ENCODE peak calls at places on chromosomes 12 and 14, in eight cellular contexts. M, N, T, B, K, D, P and Z are unnamed samples.

GRCh38 chr12:124680863-124681778 is 113.7 kb upstream of the NCOR2 start:
- DNase-seq in M (no peak), N (peak), T (no peak), B (peak), K (peak), D (peak), P (peak), Z (peak)

GRCh38 chr12:5429741-5430557 is 2.0 kb upstream of the NTF3 start:
- DNase-seq in M (no peak), N (no peak), T (no peak), B (no peak), K (no peak), D (peak), P (no peak), Z (peak)

GRCh38 chr12:125683748-125684381 is 618.6 kb downstream of the AACS start:
- DNase-seq in M (no peak), N (no peak), T (peak), B (peak), K (no peak), D (peak), P (peak), Z (no peak)

GRCh38 chr12:89016970-89017778 is 335.1 kb downstream of the DUSP6 start:
- DNase-seq in M (no peak), N (peak), T (peak), B (peak), K (no peak), D (peak), P (peak), Z (peak)

GRCh38 chr12:27524839-27525238 is 833 bp downstream of the PPFIBP1 start:
- DNase-seq in M (no peak), N (no peak), T (no peak), B (no peak), K (no peak), D (no peak), P (no peak), Z (no peak)

GRCh38 chr14:33810308-33810707 is 140.6 kb downstream of the EGLN3 start:
- DNase-seq in M (no peak), N (no peak), T (no peak), B (no peak), K (no peak), D (no peak), P (no peak), Z (no peak)

GRCh38 chr12:126989532-126989931 is 1277.4 kb upstream of the TMEM132C start:
- DNase-seq in M (no peak), N (no peak), T (no peak), B (no peak), K (no peak), D (no peak), P (no peak), Z (no peak)

GRCh38 chr12:124007810-124008570 is 35.0 kb downstream of the ZNF664 start:
- DNase-seq in M (no peak), N (no peak), T (no peak), B (no peak), K (no peak), D (no peak), P (no peak), Z (peak)

GRCh38 chr12:58387199-58387598 is 445.8 kb downstream of the ATP23 start:
- DNase-seq in M (no peak), N (peak), T (no peak), B (no peak), K (no peak), D (no peak), P (no peak), Z (no peak)

GRCh38 chr14:96086032-96086431 is 46.9 kb downstream of the C14orf132 start:
- DNase-seq in M (no peak), N (no peak), T (no peak), B (no peak), K (no peak), D (no peak), P (no peak), Z (no peak)

GRCh38 chr14:36845346-36846042 is 183.8 kb downstream of the PAX9 start:
- DNase-seq in M (no peak), N (no peak), T (no peak), B (no peak), K (no peak), D (no peak), P (no peak), Z (no peak)

GRCh38 chr14:91897121-91897701 is 29.9 kb upstream of the TC2N start:
- DNase-seq in M (no peak), N (no peak), T (no peak), B (no peak), K (peak), D (no peak), P (no peak), Z (no peak)

GRCh38 chr12:31923063-31923412 is 36.2 kb upstream of the RESF1 start:
- DNase-seq in M (no peak), N (peak), T (no peak), B (no peak), K (no peak), D (no peak), P (no peak), Z (no peak)

GRCh38 chr14:99524091-99524661 is 43.0 kb downstream of the CCNK start:
- DNase-seq in M (no peak), N (no peak), T (no peak), B (no peak), K (peak), D (no peak), P (no peak), Z (no peak)

GRCh38 chr14:76937181-76938091 is 91.1 kb downstream of the IRF2BPL start:
- DNase-seq in M (no peak), N (no peak), T (no peak), B (no peak), K (peak), D (no peak), P (no peak), Z (no peak)

GRCh38 chr12:115132145-115132544 is 448.2 kb upstream of the TBX3 start:
- DNase-seq in M (no peak), N (no peak), T (no peak), B (no peak), K (no peak), D (no peak), P (no peak), Z (no peak)

GRCh38 chr12:102629262-102629888 is 149.0 kb upstream of the IGF1 start:
- DNase-seq in M (no peak), N (no peak), T (no peak), B (no peak), K (no peak), D (no peak), P (no peak), Z (no peak)

GRCh38 chr12:81083906-81084513 is 6.1 kb downstream of the ACSS3 start:
- DNase-seq in M (no peak), N (no peak), T (no peak), B (no peak), K (no peak), D (no peak), P (no peak), Z (no peak)

GRCh38 chr12:107131832-107132616 is 38.7 kb upstream of the CRY1 start:
- DNase-seq in M (no peak), N (peak), T (peak), B (peak), K (no peak), D (peak), P (peak), Z (peak)

GRCh38 chr14:77151918-77152588 is 10.5 kb upstream of the ZDHHC22 start:
- DNase-seq in M (no peak), N (peak), T (no peak), B (no peak), K (no peak), D (peak), P (peak), Z (no peak)

GRCh38 chr12:92290881-92291280 is 145.2 kb upstream of the BTG1 start:
- DNase-seq in M (no peak), N (no peak), T (no peak), B (no peak), K (no peak), D (no peak), P (no peak), Z (no peak)

GRCh38 chr12:38016606-38017005 is 300.0 kb upstream of the ALG10B start:
- DNase-seq in M (no peak), N (no peak), T (no peak), B (no peak), K (no peak), D (no peak), P (no peak), Z (no peak)

GRCh38 chr14:80564051-80564450 is 352.7 kb upstream of the DIO2 start:
- DNase-seq in M (no peak), N (no peak), T (no peak), B (no peak), K (no peak), D (no peak), P (no peak), Z (no peak)

GRCh38 chr14:91297081-91297711 is 52.7 kb upstream of the GPR68 start:
- DNase-seq in M (no peak), N (no peak), T (no peak), B (no peak), K (no peak), D (no peak), P (no peak), Z (no peak)

GRCh38 chr12:9634177-9634803 is 26.6 kb upstream of the KLRB1 start:
- DNase-seq in M (peak), N (no peak), T (peak), B (peak), K (no peak), D (no peak), P (peak), Z (no peak)

GRCh38 chr14:101235042-101235871 is 326.0 kb upstream of the DIO3 start:
- DNase-seq in M (no peak), N (peak), T (peak), B (peak), K (peak), D (peak), P (peak), Z (peak)
- TF ChIP-seq CTCF in M (no peak), N (peak), T (peak), B (peak), K (peak), D (peak), P (no peak), Z (no peak)

DNA sequence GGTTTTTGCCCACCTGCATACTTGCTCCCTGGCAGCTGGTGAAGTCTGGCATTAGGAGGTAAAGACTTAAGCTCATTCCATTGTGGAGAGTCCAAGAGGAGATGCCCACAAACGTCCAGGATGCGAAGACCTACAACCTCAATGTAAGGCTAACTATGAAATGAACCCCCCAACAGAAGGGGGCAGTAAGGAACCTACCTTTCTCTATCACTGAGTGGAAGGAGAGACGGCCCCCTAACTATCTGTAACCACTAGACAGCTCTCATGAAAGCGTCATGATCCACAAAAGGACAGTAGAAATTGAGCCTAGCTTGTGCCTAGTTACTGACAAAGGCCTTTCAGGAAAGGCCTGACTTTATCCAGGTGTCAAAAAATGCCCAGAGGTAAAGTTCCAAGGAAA is 55.3 kb downstream of the ZFYVE21 start:
- DNase-seq in M (no peak), N (no peak), T (no peak), B (no peak), K (no peak), D (no peak), P (no peak), Z (no peak)
- TF ChIP-seq CTCF in M (no peak), N (no peak), T (no peak), B (no peak), K (no peak), D (peak), P (no peak), Z (no peak)

DNA sequence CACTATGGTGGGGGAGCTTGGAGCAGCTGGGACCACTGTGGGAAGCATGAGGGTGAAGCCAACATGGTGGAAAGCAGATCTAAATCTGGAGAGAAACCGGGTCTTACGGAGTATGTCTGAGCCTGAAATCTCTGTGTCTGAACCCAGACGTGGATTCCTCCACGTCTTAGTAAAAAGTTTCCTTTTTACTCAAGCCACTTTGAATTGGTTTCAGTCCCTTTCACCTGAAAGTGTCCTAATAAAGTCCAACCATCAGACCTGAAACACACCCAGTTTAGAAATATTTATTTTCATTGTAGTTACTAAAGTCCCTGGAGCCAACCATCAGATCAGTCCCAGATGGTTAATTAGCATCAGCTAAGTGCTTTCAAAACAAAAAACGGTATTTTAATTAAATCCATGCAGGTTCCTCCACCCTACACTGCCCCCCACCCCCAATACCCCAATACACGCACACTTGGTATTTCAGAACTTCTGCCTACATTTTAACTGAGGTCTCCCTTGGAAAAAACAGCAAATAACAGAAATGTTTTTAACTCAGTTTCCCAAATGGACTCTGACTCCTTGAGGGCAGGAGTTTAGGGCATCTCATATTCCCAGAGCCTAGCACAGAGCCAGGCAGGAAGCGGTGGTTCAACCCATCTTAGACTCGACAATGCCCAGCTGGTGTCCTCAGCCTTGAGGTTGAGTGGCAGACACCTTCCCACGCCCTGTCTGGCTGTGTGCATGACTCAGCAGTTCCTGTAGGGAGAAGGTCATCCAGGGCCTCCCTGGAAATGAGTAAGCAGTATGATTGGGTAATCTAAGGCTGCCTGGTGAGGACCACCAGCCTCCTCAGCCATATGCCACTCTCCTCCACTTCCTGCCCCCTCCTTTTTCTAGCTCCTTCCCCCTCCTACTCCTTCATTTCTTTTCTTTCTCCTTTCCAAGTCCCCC is 175.8 kb downstream of the TTC8 start:
- DNase-seq in M (no peak), N (peak), T (no peak), B (no peak), K (peak), D (peak), P (no peak), Z (no peak)
- TF ChIP-seq CTCF in M (no peak), N (no peak), T (no peak), B (no peak), K (no peak), D (no peak), P (no peak), Z (no peak)

GRCh38 chr12:74370608-74371216 is 166.9 kb upstream of the ATXN7L3B start:
- DNase-seq in M (no peak), N (no peak), T (no peak), B (no peak), K (no peak), D (no peak), P (no peak), Z (no peak)

GRCh38 chr12:74365178-74365964 is 172.3 kb upstream of the ATXN7L3B start:
- DNase-seq in M (no peak), N (no peak), T (no peak), B (peak), K (no peak), D (peak), P (peak), Z (no peak)
- TF ChIP-seq CTCF in M (no peak), N (peak), T (peak), B (peak), K (no peak), D (peak), P (peak), Z (no peak)

DNA sequence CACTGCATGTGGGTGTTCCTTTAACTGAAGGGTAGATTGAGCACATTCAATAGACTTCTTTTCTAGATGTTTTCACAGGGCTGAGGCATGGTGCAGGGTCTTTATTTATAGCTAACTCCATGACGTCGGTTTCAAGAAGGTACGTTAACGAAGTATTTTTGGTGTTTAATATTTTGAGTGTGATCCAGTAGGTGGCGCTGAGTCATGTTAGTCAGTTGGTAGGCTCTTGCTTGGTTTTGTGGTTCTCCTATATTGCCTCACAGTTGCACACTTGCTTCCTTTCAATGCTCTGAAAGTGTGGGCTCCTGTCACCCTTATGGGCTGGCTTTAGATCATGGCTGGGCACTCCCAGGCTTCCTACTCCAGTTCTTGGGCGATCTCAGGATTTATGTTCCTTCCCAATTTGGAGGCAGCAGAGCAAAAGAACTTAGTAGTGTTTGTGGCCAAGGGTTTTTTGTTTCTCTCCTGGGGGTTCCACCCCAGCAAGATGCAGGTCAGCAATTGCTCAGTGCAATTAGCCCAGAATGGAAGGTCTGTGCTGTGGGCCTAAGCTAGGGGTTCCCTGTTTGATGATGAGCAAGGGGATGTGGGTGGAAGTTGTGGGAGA is 471.6 kb upstream of the FOXG1 start:
- DNase-seq in M (no peak), N (no peak), T (no peak), B (no peak), K (no peak), D (no peak), P (no peak), Z (no peak)
- TF ChIP-seq CTCF in M (no peak), N (no peak), T (peak), B (peak), K (no peak), D (peak), P (no peak), Z (no peak)

GRCh38 chr14:69247691-69248440 is 12.1 kb upstream of the GALNT16 start:
- DNase-seq in M (no peak), N (no peak), T (no peak), B (no peak), K (no peak), D (no peak), P (no peak), Z (peak)
- TF ChIP-seq CTCF in M (no peak), N (peak), T (peak), B (peak), K (peak), D (no peak), P (no peak), Z (no peak)

GRCh38 chr14:68612049-68612448 is 180.8 kb downstream of the ZFP36L1 start:
- DNase-seq in M (no peak), N (no peak), T (no peak), B (no peak), K (no peak), D (no peak), P (no peak), Z (no peak)

GRCh38 chr14:68610251-68610793 is 182.5 kb downstream of the ZFP36L1 start:
- DNase-seq in M (no peak), N (peak), T (no peak), B (no peak), K (no peak), D (no peak), P (no peak), Z (no peak)

GRCh38 chr14:68609012-68609411 is 183.9 kb downstream of the ZFP36L1 start:
- DNase-seq in M (no peak), N (no peak), T (no peak), B (no peak), K (no peak), D (no peak), P (no peak), Z (peak)

GRCh38 chr14:68608235-68608962 is 184.5 kb downstream of the ZFP36L1 start:
- DNase-seq in M (no peak), N (no peak), T (no peak), B (no peak), K (no peak), D (no peak), P (no peak), Z (no peak)

DNA sequence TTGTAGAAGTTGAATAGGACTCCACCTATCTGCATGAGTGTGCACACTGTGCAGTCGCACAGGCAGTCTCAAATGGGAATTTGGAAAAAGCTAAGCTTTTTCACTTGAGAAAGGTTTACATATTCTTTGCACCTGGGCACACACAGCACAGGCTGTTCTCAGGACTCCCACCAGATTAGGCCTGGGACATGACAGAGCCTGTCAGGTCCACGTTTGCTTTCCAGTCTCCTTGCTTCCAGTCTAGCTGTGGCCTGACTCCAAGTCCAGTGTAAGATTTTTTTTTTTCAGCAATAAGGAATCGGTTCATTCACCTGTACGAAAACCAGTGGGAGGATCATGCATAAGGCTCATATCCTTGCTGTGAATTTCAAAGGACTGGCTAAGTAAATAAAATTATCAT is 181.3 kb downstream of the ZFP36L1 start:
- DNase-seq in M (no peak), N (no peak), T (no peak), B (no peak), K (no peak), D (no peak), P (no peak), Z (no peak)
- TF ChIP-seq CTCF in M (no peak), N (no peak), T (no peak), B (no peak), K (no peak), D (no peak), P (no peak), Z (no peak)